ENCODE peak calls at places on chromosomes 1 and 21, in five cellular contexts. L, I, N, R and M are unnamed samples. For H3K9me3, the result is how much of the 10 kb centered on the place peaks cover.

GRCh38 chr1:201718346-201719202 is 110.4 kb upstream of the IPO9 start:
- DNase-seq in R (no peak), I (no peak), L (no peak), N (no peak), M (no peak)

GRCh38 chr1:98102369-98103030 is 181.7 kb upstream of the DPYD start:
- DNase-seq in L (no peak), R (no peak), I (no peak), N (no peak), M (peak)

GRCh38 chr21:44051462-44051941 is 39.4 kb downstream of the TRAPPC10 start:
- DNase-seq in R (peak), I (peak), N (peak), L (no peak), M (no peak)

GRCh38 chr21:31606081-31606874 is 53.2 kb upstream of the SOD1 start:
- DNase-seq in L (no peak), R (no peak), I (no peak), N (no peak), M (no peak)

GRCh38 chr1:201938440-201939005 is 7.8 kb downstream of the LMOD1 start:
- DNase-seq in R (no peak), N (no peak), L (no peak), I (no peak), M (no peak)

GRCh38 chr21:36186506-36187399 is 30.1 kb downstream of the DOP1B start:
- DNase-seq in R (no peak), I (peak), L (no peak), N (no peak), M (no peak)

GRCh38 chr1:203600782-203601513 is 25.7 kb upstream of the ATP2B4 start:
- DNase-seq in N (no peak), R (no peak), I (no peak), L (no peak), M (peak)

GRCh38 chr1:204523605-204524215 is 7.5 kb downstream of the MDM4 start:
- DNase-seq in R (no peak), L (no peak), I (no peak), N (no peak), M (peak)

GRCh38 chr1:90778487-90778886 is 61.4 kb upstream of the BARHL2 start:
- DNase-seq in N (no peak), L (no peak), R (no peak), I (no peak), M (no peak)

GRCh38 chr1:181485276-181486097 is 2.2 kb downstream of the CACNA1E start:
- DNase-seq in L (no peak), R (no peak), I (peak), N (no peak), M (peak)

GRCh38 chr1:205567716-205568115 is 63.2 kb downstream of the CDK18 start:
- DNase-seq in L (no peak), I (no peak), R (no peak), N (no peak), M (no peak)

GRCh38 chr1:63328140-63328521 is 5.8 kb downstream of the FOXD3 start:
- DNase-seq in N (no peak), I (no peak), L (no peak), R (no peak), M (no peak)

GRCh38 chr1:169240449-169241242 is 127.0 kb downstream of the NME7 start:
- DNase-seq in I (no peak), L (no peak), R (no peak), N (no peak), M (no peak)

GRCh38 chr1:221188531-221188930 is 309.3 kb downstream of the HLX start:
- DNase-seq in L (no peak), I (no peak), R (no peak), N (no peak), M (no peak)

GRCh38 chr21:46189213-46189958 is 5.1 kb upstream of the SPATC1L start:
- DNase-seq in R (peak), L (no peak), I (no peak), N (no peak), M (peak)

GRCh38 chr1:1116701-1117468 is 996 bp upstream of the C1orf159 start:
- DNase-seq in I (no peak), L (no peak), N (no peak), R (no peak), M (no peak)

GRCh38 chr1:45260244-45260643 is 53.8 kb upstream of the ZSWIM5 start:
- DNase-seq in N (no peak), L (no peak), R (no peak), I (no peak), M (no peak)

GRCh38 chr1:45254490-45254889 is 48.1 kb upstream of the ZSWIM5 start:
- DNase-seq in I (no peak), R (no peak), L (no peak), N (no peak), M (no peak)

GRCh38 chr1:45263132-45263531 is 56.7 kb upstream of the ZSWIM5 start:
- DNase-seq in N (no peak), R (no peak), L (no peak), I (no peak), M (no peak)

GRCh38 chr1:45259053-45259452 is 52.6 kb upstream of the ZSWIM5 start:
- DNase-seq in R (no peak), L (no peak), N (no peak), I (no peak), M (no peak)

GRCh38 chr1:45258059-45258650 is 51.8 kb upstream of the ZSWIM5 start:
- DNase-seq in R (no peak), I (no peak), N (no peak), L (no peak), M (no peak)
- H3K9me3 ChIP-seq in R (under half), I (under half), N (under half), L (under half), M (under half)

GRCh38 chr1:18485227-18485626 is 4.5 kb downstream of the KLHDC7A start:
- DNase-seq in L (no peak), N (no peak), I (no peak), R (no peak), M (no peak)
- TF ChIP-seq CTCF in L (no peak), N (no peak), I (no peak), R (no peak), M (no peak)

GRCh38 chr21:40603774-40604173 is 243.2 kb downstream of the DSCAM start:
- DNase-seq in L (no peak), I (no peak), R (no peak), N (no peak), M (no peak)

GRCh38 chr21:40602105-40602504 is 244.9 kb downstream of the DSCAM start:
- DNase-seq in I (peak), L (no peak), N (no peak), R (peak), M (peak)

GRCh38 chr21:40606341-40606740 is 240.6 kb downstream of the DSCAM start:
- DNase-seq in N (no peak), R (no peak), I (no peak), L (no peak), M (no peak)

DNA sequence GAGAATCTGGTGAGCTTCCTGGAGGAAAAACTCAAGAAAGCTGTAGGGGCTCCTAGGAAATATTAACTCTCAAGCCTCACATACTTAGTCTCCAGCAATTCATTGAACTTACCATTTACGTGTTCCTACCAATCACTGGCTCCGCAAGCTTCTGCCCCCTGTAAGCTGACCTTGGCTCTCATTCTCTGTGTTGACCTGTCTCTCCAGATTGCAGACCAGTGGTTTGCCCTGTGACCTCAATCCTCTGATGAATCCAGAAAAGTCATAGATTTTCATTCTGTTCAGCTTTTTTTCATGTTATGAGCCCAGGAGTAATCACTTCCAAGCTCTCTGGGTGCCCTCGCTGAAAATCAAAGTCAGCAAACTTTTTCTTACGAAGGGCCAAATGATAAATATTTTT is 241.9 kb downstream of the DSCAM start:
- DNase-seq in N (no peak), I (no peak), L (no peak), R (no peak), M (no peak)
- H3K9me3 ChIP-seq in N (under half), I (under half), L (under half), R (under half), M (under half)

DNA sequence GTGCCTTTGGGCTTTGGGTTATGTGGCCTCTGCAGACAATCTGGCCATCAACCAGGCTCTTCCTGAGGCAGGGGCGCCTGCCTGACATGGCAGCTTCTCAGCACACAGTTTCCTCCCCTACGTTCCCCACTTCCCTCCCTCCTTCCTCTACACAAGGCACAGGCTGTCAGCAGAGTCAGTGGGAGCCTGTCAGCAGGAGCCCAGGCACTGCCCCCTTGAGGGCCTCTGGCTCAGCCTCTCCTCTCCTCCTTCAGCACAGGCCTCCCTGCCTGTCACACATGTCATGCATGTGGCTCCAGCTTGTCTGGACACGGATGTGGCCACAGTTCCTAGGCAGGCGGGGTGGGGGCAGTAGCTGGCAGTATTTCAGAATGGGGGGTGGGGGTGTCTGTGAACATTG is 52.2 kb upstream of the ARTN start:
- DNase-seq in R (no peak), I (peak), N (no peak), L (no peak), M (peak)
- TF ChIP-seq CTCF in R (no peak), I (no peak), N (no peak), L (no peak), M (no peak)

GRCh38 chr1:4139646-4140045 is 239.6 kb upstream of the C1orf174 start:
- DNase-seq in N (no peak), R (no peak), I (no peak), L (no peak), M (no peak)

GRCh38 chr1:4140821-4141220 is 240.7 kb upstream of the C1orf174 start:
- DNase-seq in L (no peak), R (no peak), N (no peak), I (no peak), M (no peak)

GRCh38 chr1:4137621-4138390 is 237.7 kb upstream of the C1orf174 start:
- DNase-seq in R (no peak), N (no peak), I (no peak), L (no peak), M (no peak)

GRCh38 chr1:4144349-4144971 is 244.4 kb upstream of the C1orf174 start:
- DNase-seq in N (no peak), R (no peak), I (no peak), L (no peak), M (no peak)

GRCh38 chr1:4140241-4140640 is 240.2 kb upstream of the C1orf174 start:
- DNase-seq in L (no peak), R (no peak), N (no peak), I (no peak), M (no peak)
- H3K9me3 ChIP-seq in L (under half), R (under half), N (under half), I (under half), M (under half)

GRCh38 chr21:26964379-26964778 is 2.5 kb downstream of the ADAMTS5 start:
- DNase-seq in L (no peak), R (peak), N (peak), I (peak), M (no peak)

GRCh38 chr21:26966978-26967913 is at the start of gene ADAMTS5:
- DNase-seq in I (peak), N (peak), L (peak), R (peak), M (peak)

GRCh38 chr21:26965091-26965566 is 1.8 kb downstream of the ADAMTS5 start:
- DNase-seq in I (no peak), N (no peak), R (no peak), L (no peak), M (no peak)

GRCh38 chr21:26966360-26966977 is 419 bp downstream of the ADAMTS5 start:
- DNase-seq in N (no peak), I (no peak), R (no peak), L (no peak), M (peak)

DNA sequence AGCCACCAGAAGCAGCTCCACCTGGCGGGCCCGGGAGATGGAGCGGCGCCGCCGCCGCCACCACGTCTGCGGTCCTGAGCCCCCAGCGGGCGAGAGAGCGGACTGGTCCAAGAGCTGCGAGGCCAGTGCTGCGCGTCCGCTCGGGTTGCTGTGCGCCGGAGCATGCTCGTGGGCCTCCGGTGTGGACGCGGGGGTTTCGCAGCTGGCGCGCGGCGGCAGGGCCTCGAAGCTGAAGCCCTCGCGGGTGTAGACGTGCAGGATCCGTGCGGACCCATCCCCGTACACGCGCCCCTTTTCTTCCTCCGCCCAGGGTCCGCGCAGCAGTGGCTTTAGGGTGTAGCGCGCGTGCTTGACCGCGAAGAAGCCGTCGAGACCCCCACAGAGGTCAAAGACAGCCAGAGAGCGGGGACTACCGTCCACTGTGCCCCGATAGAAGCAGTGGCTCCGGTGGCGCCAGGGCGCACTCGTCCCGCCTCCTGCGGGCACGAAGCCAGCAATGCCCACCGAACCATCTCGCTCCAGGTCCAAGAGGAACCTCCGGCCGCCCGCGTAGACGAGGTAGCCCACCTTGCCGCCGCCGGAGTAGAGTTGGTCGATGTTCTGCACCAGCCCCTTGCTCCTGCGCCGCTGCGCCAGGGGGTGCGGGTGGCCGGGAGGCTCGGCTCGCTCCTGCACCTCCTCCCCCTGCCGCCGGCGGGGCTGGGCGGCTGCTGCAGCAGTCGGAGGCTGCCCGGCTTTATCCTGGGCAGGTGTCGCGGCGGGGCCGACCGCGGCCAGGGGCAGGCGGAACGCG is 1.1 kb downstream of the ADAMTS5 start:
- DNase-seq in R (no peak), N (peak), I (peak), L (no peak), M (peak)
- TF ChIP-seq CTCF in R (no peak), N (peak), I (peak), L (no peak), M (peak)

GRCh38 chr1:167825419-167826079 is 88.4 kb downstream of the ADCY10 start:
- DNase-seq in I (no peak), N (no peak), R (no peak), L (no peak), M (no peak)
- H3K9me3 ChIP-seq in I (under half), N (under half), R (under half), L (under half), M (under half)

GRCh38 chr1:54543729-54544496 is 4.1 kb upstream of the ACOT11 start:
- DNase-seq in I (no peak), L (no peak), N (no peak), R (no peak), M (no peak)

GRCh38 chr1:54545916-54546635 is 2.0 kb upstream of the ACOT11 start:
- DNase-seq in R (no peak), I (no peak), L (no peak), N (no peak), M (no peak)

GRCh38 chr1:54542962-54543539 is 5.0 kb upstream of the ACOT11 start:
- DNase-seq in R (no peak), N (no peak), I (no peak), L (no peak), M (peak)

GRCh38 chr1:54540891-54541290 is 7.1 kb upstream of the ACOT11 start:
- DNase-seq in N (no peak), R (no peak), L (no peak), I (no peak), M (no peak)

GRCh38 chr1:54542120-54542961 is 5.7 kb upstream of the ACOT11 start:
- DNase-seq in L (no peak), R (no peak), N (peak), I (peak), M (peak)
- TF ChIP-seq CTCF in L (no peak), R (no peak), N (no peak), I (no peak), M (no peak)

GRCh38 chr1:106568575-106568974 is 487.9 kb upstream of the PRMT6 start:
- DNase-seq in N (no peak), R (no peak), L (no peak), I (no peak), M (no peak)
- H3K9me3 ChIP-seq in N (under half), R (under half), L (under half), I (under half), M (under half)